ENCODE peak calls at places on chromosomes 16 and 17, in nine cellular contexts. E is mammary epithelial cell, F is left ventricle myocardium inferior, Q is fibroblast of lung, J is stomach, A is OCI-LY7, H is Peyer's patch, B is upper lobe of right lung, X is heart left ventricle. D is an unnamed sample.

GRCh38 chr16:281660-282249 is 1.2 kb upstream of the PDIA2 start:
- DNase-seq in E (no peak), F (no peak), Q (no peak), J (no peak), A (no peak), H (no peak), B (no peak), X (no peak), D (no peak)

GRCh38 chr17:49114703-49115102 is 17.9 kb upstream of the B4GALNT2 start:
- DNase-seq in E (peak), F (no peak), Q (no peak), J (no peak), A (no peak), H (no peak), B (no peak), X (no peak), D (no peak)

GRCh38 chr16:74107795-74108610 is 188.6 kb upstream of the PSMD7 start:
- DNase-seq in E (peak), F (no peak), Q (peak), J (peak), A (peak), H (no peak), B (no peak), X (no peak), D (peak)

GRCh38 chr16:66097746-66098145 is 268.7 kb upstream of the CDH5 start:
- DNase-seq in E (no peak), F (no peak), Q (no peak), J (no peak), A (no peak), H (no peak), B (no peak), X (no peak), D (no peak)

GRCh38 chr17:81374890-81375289 is 20.4 kb upstream of the BAHCC1 start:
- DNase-seq in E (no peak), F (no peak), Q (no peak), J (no peak), A (no peak), H (no peak), B (no peak), X (no peak), D (no peak)

GRCh38 chr17:39178516-39178915 is 12.6 kb upstream of the ARL5C start:
- DNase-seq in E (peak), F (no peak), Q (no peak), J (no peak), A (no peak), H (no peak), B (no peak), X (no peak), D (peak)

GRCh38 chr17:78263063-78263735 is 31.8 kb downstream of the TMEM235 start:
- DNase-seq in E (no peak), F (peak), Q (no peak), J (peak), A (no peak), H (peak), B (peak), X (peak), D (no peak)

GRCh38 chr17:33664116-33664840 is 371.2 kb upstream of the ASIC2 start:
- DNase-seq in E (no peak), F (no peak), Q (no peak), J (no peak), A (no peak), H (no peak), B (no peak), X (no peak), D (no peak)

GRCh38 chr16:56848955-56849689 is 15.9 kb upstream of the SLC12A3 start:
- DNase-seq in E (peak), F (no peak), Q (peak), J (no peak), A (peak), H (no peak), B (peak), X (no peak), D (no peak)

GRCh38 chr16:88617268-88618031 is 20.9 kb upstream of the IL17C start:
- DNase-seq in E (no peak), F (no peak), Q (no peak), J (no peak), A (no peak), H (no peak), B (no peak), X (no peak), D (peak)

GRCh38 chr16:88367560-88367959 is 15.2 kb upstream of the ZNF469 start:
- DNase-seq in E (no peak), F (peak), Q (no peak), J (no peak), A (no peak), H (no peak), B (no peak), X (peak), D (no peak)

GRCh38 chr16:56611281-56611833 is 3.0 kb downstream of the MT2A start:
- DNase-seq in E (no peak), F (peak), Q (peak), J (peak), A (no peak), H (no peak), B (no peak), X (peak), D (no peak)

GRCh38 chr16:89122322-89122831 is 28.7 kb downstream of the ACSF3 start:
- DNase-seq in E (no peak), F (no peak), Q (no peak), J (peak), A (peak), H (peak), B (peak), X (peak), D (peak)

GRCh38 chr16:62058412-62058811 is 22.2 kb upstream of the CDH8 start:
- DNase-seq in E (no peak), F (no peak), Q (no peak), J (no peak), A (no peak), H (no peak), B (no peak), X (no peak), D (no peak)

GRCh38 chr17:78366109-78366848 is 6.4 kb upstream of the SOCS3 start:
- DNase-seq in E (no peak), F (no peak), Q (peak), J (no peak), A (no peak), H (no peak), B (peak), X (peak), D (no peak)

GRCh38 chr16:69179255-69180010 is 7.5 kb upstream of the SNTB2 start:
- DNase-seq in E (peak), F (peak), Q (peak), J (peak), A (no peak), H (no peak), B (no peak), X (peak), D (peak)
- H3K27ac ChIP-seq in E (no peak), F (peak), Q (peak), J (peak), A (no peak), H (peak), B (peak), X (peak), D (peak)

GRCh38 chr17:50132104-50132794 is 2.3 kb upstream of the SAMD14 start:
- DNase-seq in E (no peak), F (no peak), Q (no peak), J (no peak), A (no peak), H (no peak), B (no peak), X (no peak), D (no peak)

GRCh38 chr17:50135316-50136095 is 5.5 kb upstream of the SAMD14 start:
- DNase-seq in E (no peak), F (no peak), Q (no peak), J (no peak), A (no peak), H (no peak), B (peak), X (peak), D (no peak)

GRCh38 chr17:50134206-50135110 is 4.5 kb upstream of the SAMD14 start:
- DNase-seq in E (no peak), F (no peak), Q (no peak), J (no peak), A (no peak), H (no peak), B (no peak), X (peak), D (no peak)

GRCh38 chr17:50133769-50134099 is 3.8 kb upstream of the SAMD14 start:
- DNase-seq in E (no peak), F (no peak), Q (no peak), J (no peak), A (no peak), H (no peak), B (peak), X (peak), D (no peak)

GRCh38 chr17:50133028-50133768 is 3.2 kb upstream of the SAMD14 start:
- DNase-seq in E (no peak), F (no peak), Q (peak), J (no peak), A (no peak), H (no peak), B (peak), X (peak), D (no peak)
- TF ChIP-seq CTCF in E (no peak), F (no peak), Q (no peak), J (no peak), A (no peak), H (no peak), B (no peak), X (no peak), D (no peak)

DNA sequence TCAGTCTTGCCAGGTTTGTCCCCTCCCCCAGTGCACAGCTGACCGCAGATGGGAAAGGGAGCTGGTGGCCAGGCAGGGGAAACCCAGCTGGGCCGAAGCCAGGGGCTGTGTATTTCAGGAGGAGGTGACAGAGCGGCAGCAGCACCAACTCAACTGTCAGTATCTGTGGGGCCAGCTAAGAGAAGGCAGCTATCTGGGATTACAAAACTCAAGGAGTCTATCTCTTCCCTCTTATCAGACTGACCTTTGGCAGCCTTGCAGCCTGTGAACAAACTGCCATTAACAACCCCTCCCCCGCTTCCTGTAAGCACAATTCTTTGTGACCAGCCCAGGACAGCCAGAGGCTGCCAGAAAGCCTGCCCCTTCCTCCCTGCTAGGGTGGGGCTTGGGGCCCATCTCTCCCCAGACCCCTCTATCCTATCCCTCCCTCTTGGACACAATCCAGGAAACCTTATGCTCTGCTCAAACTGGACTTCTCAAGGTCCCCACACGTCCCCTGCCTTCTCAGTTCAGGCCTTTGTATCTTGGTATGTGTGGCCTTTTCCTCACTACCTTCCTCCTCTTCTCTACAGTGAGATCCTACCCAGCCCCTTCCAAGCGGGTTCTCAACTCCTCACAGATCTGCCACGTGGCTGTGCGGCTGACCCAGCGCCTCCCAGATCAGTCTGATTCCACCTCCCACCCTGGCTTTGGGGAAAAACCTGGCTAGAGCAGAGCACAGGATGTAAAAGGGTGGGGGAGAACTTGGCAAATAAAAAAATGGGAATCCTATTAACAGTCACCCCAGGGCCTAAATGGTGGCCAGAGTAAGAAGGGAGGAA is 10.5 kb downstream of the ST3GAL2 start:
- DNase-seq in E (peak), F (peak), Q (peak), J (peak), A (peak), H (peak), B (peak), X (peak), D (peak)
- H3K4me3 ChIP-seq in E (no peak), F (peak), Q (no peak), J (no peak), A (peak), H (no peak), B (peak), X (peak), D (no peak)

DNA sequence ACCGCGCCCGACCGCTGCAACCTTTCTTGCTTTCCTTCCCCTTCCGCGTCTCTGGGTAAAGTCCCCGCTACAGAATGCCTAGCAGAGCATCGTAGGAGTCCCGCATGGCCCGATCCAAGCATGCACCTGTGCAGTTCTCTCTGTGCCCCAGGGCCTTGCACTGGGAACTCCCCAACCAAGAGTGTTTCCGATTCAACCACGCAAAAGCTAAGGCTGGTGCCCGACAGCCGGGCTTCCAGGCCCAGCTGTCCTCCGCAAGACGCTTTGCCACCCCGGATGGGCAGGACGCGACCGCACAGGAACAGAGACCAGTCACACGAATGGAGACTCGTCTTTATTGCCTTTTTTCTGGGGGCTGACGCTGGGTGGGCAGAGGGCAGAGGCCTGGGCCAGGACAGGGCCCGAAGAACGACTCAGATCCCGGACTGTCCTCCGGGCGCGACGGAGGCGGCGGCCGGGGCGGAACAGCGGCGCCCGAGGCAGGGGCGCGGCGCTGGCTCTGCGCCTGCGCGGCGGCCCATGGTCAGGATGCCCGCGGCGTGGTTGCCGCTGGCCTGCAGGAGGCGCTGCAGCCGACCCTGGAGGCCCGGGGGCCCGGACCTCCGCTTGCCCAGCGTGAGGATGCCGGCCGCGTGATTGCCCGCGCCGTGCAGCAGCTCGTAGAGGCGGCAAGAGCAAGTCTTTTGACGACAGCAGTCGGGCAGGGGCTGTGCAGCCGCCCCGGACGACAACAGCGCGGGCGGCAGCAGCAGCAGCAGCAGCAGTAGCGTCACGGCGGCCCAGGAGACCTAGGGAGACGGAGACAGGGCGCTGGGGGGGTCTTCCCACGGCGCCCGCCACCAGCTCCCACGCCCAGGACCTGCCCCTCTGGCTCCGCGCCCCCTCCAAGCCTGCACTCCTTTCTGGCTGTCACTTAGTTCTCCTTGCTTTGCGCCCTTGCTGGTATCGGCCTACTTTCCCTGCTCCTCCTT is 1.2 kb downstream of the HCRT start:
- DNase-seq in E (peak), F (peak), Q (peak), J (peak), A (peak), H (peak), B (peak), X (peak), D (peak)
- H3K27ac ChIP-seq in E (no peak), F (peak), Q (no peak), J (peak), A (no peak), H (peak), B (peak), X (no peak), D (peak)

DNA sequence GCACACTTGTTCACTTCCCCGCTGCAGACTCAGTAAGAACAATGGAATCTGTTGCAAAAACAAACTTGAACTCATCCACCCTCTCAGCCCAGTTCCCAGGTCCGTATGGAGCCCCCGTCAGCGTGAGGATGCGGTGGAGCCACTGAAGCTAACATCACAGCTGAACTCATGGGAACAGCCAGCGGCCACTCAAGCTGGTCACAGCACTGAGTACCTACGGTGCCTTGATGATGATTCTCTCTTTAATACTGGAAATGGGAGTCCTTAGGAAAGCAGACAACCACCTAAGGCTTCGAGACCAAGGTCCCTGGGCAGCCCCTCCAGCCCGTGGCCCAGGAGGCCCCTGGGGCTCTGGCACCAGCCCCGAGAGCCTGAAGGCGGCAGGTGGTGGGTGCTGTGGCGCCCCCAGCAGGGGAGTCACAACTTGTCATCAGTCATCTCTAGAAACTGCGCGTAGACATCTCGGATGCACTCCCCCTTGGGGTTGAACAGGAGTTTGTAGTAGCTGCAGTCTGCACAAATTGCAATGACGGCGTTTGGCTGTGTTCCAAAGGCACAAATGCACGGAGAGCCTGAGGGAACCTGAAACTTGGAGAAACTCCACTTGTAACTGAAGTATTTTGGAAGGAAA is 31.0 kb upstream of the RHOT1 start:
- DNase-seq in E (no peak), F (peak), Q (peak), J (peak), A (peak), H (peak), B (no peak), X (peak), D (peak)
- TF ChIP-seq CTCF in E (no peak), F (peak), Q (peak), J (no peak), A (peak), H (no peak), B (peak), X (no peak), D (no peak)

DNA sequence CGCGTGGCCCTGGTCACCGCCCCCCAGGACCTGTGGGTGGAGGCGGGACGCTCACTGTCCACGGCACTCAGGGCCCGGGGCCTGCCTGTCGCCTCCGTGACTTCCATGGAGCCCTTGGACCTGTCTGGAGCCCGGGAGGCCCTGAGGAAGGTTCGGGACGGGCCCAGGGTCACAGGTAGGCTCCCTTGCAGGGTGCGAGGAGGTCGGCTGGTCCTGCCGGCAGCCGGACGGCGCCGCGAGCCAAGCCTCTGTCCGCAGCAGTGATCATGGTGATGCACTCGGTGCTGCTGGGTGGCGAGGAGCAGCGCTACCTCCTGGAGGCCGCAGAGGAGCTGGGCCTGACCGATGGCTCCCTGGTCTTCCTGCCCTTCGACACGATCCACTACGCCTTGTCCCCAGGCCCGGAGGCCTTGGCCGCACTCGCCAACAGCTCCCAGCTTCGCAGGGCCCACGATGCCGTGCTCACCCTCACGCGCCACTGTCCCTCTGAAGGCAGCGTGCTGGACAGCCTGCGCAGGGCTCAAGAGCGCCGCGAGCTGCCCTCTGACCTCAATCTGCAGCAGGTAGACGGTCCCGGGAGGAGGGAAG is 1.3 kb downstream of the GUCY2D start:
- DNase-seq in E (no peak), F (no peak), Q (no peak), J (no peak), A (no peak), H (no peak), B (no peak), X (no peak), D (no peak)
- H3K4me3 ChIP-seq in E (no peak), F (peak), Q (no peak), J (peak), A (no peak), H (peak), B (no peak), X (peak), D (no peak)